ENCODE peak calls at places on chromosomes 1 and 21, in six cellular contexts. E is K562, A is GM23248, Y is IMR-90, V is neural progenitor cell, L is MM.1S. P is an unnamed sample.

GRCh38 chr1:237394263-237394662 is 352.3 kb downstream of the RYR2 start:
- DNase-seq in Y (no peak), V (no peak), E (no peak), A (no peak), L (no peak), P (no peak)

GRCh38 chr1:214475746-214476145 is 75.7 kb downstream of the PTPN14 start:
- DNase-seq in Y (no peak), A (no peak), V (no peak), L (no peak), E (no peak), P (no peak)

GRCh38 chr1:192952646-192953045 is 106.5 kb downstream of the UCHL5 start:
- DNase-seq in L (no peak), E (no peak), A (peak; percentile 22), Y (peak; percentile 33), V (no peak), P (no peak)

GRCh38 chr1:219492676-219493075 is 120.2 kb downstream of the ZC3H11B start:
- DNase-seq in E (no peak), A (no peak), Y (no peak), V (no peak), L (no peak), P (no peak)

GRCh38 chr1:172809751-172810150 is 150.8 kb downstream of the FASLG start:
- DNase-seq in A (no peak), L (no peak), Y (no peak), V (no peak), E (no peak), P (no peak)

GRCh38 chr21:14319805-14320204 is 63.1 kb downstream of the HSPA13 start:
- DNase-seq in A (no peak), L (no peak), Y (no peak), V (no peak), E (no peak), P (no peak)

GRCh38 chr1:19342894-19343616 is 30.9 kb downstream of the SLC66A1 start:
- DNase-seq in L (no peak), A (no peak), Y (no peak), V (no peak), E (no peak), P (no peak)

GRCh38 chr1:20401405-20402010 is 84.5 kb downstream of the CAMK2N1 start:
- DNase-seq in Y (no peak), L (no peak), A (no peak), E (no peak), V (no peak), P (no peak)

GRCh38 chr1:82371844-82372498 is 571.2 kb downstream of the ADGRL2 start:
- DNase-seq in A (no peak), L (no peak), Y (no peak), V (no peak), E (no peak), P (no peak)

GRCh38 chr21:32727478-32727727 is 410 bp downstream of the SYNJ1 start:
- DNase-seq in V (no peak), E (no peak), Y (no peak), A (no peak), L (no peak), P (no peak)

GRCh38 chr1:167103236-167103894 is 9.5 kb downstream of the STYXL2 start:
- DNase-seq in L (no peak), A (no peak), E (no peak), V (no peak), Y (no peak), P (no peak)

GRCh38 chr1:66341446-66342089 is 192.4 kb upstream of the SGIP1 start:
- DNase-seq in V (no peak), L (no peak), A (no peak), Y (no peak), E (no peak), P (no peak)

GRCh38 chr1:154320882-154321608 is at the start of gene AQP10:
- DNase-seq in L (no peak), V (no peak), Y (peak; percentile 38), A (no peak), E (peak; percentile 61), P (no peak)

GRCh38 chr1:1080951-1081310 is 6.8 kb upstream of the RNF223 start:
- DNase-seq in Y (no peak), V (no peak), L (no peak), A (no peak), E (no peak), P (no peak)

GRCh38 chr1:150954708-150955107 is 19.9 kb downstream of the CERS2 start:
- DNase-seq in Y (no peak), L (no peak), V (no peak), A (no peak), E (peak; percentile 7), P (no peak)

GRCh38 chr1:55823521-55824296 is 608.5 kb upstream of the USP24 start:
- DNase-seq in Y (peak; percentile 64), V (no peak), A (peak; percentile 70), E (no peak), L (no peak), P (no peak)

GRCh38 chr1:23083714-23084480 is 64.6 kb downstream of the KDM1A start:
- DNase-seq in V (no peak), E (no peak), A (peak; percentile 16), L (no peak), Y (no peak), P (no peak)

GRCh38 chr21:14318598-14318997 is 64.3 kb downstream of the HSPA13 start:
- DNase-seq in L (no peak), E (no peak), V (no peak), Y (no peak), A (no peak), P (no peak)

GRCh38 chr1:111720274-111720976 is 18.8 kb downstream of the INKA2 start:
- DNase-seq in L (no peak), Y (no peak), A (no peak), V (no peak), E (no peak), P (no peak)
- H3K27ac ChIP-seq in L (no peak overlapping the region), Y (no peak overlapping the region), A (no peak overlapping the region), V (no peak overlapping the region), E (no peak overlapping the region), P (no peak overlapping the region)

GRCh38 chr1:95249929-95250328 is 15.9 kb downstream of the RWDD3 start:
- DNase-seq in V (no peak), L (no peak), E (no peak), Y (no peak), A (no peak), P (no peak)

GRCh38 chr1:95246511-95246910 is 12.5 kb downstream of the RWDD3 start:
- DNase-seq in Y (no peak), L (no peak), A (no peak), E (no peak), V (no peak), P (no peak)

GRCh38 chr1:95247607-95248006 is 13.6 kb downstream of the RWDD3 start:
- DNase-seq in L (no peak), Y (no peak), V (no peak), E (no peak), A (no peak), P (no peak)

DNA sequence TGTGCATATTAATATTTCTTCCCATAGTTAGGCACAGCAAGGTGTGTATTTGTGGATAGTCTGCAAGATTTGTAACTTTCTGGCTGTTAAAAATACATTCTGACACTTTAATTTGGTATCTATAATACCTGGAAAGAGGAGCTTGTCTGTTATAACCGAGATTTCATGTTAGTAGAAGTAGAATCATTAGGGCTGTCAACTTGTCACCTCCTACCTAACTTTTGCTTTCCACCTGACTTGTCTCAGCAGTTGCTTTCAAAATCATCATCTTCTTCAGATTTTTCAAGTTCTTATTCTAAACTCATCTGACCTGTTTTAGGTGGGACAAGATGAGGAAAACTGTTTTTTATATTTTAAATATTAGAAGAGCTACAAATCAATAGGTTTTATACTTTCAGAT is 11.0 kb downstream of the RWDD3 start:
- DNase-seq in E (no peak), Y (no peak), L (no peak), V (no peak), A (no peak), P (no peak)
- H3K4me1 ChIP-seq in E (no peaks in the 10 kb centered on the region), Y (no peaks in the 10 kb centered on the region), L (no peaks in the 10 kb centered on the region), V (peaks cover 9% of the 10 kb centered on the region), A (no peaks in the 10 kb centered on the region), P (peaks cover 4% of the 10 kb centered on the region)

DNA sequence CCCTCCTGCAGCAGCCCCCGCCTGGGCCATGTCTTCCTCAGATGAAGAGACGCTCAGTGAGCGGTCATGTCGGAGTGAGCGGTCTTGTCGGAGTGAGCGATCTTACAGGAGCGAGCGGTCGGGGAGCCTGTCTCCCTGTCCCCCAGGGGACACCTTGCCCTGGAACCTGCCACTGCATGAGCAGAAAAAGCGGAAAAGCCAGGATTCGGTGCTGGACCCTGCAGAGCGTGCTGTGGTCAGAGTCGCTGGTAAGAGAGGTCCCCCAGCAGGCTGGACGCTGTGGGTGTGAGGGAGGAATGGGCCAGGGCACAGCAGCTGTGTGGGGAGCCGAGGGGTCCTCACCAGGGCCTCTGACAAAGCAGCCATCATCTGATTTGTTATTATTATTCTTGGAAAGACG is 58.0 kb downstream of the NDUFS5 start:
- DNase-seq in L (no peak), V (no peak), A (no peak), E (no peak), Y (no peak), P (no peak)
- H3K9ac ChIP-seq in L (no peak overlapping the region), V (no peak overlapping the region), A (no peak overlapping the region), E (no peak overlapping the region), Y (no peak overlapping the region), P (no peak overlapping the region)

DNA sequence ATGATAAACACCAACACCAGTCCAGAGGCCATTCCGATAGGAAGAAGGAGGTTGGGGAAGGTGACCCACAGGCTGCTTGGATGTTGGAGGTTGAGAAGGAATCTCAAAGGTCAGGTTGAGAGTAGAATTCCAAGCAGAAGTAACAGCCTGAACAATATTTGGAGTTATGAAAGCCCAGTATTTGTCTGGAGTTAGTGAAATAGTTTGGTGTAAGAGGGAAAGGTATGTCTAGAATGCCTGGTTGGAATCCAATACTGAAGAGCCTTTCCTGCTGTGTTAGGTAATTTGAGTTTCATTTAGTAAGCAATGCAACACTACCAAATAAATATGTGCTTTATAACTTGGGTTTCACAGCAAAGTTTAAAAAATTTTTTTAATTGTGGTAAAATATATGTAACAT is 70.5 kb upstream of the MCOLN3 start:
- DNase-seq in Y (peak; percentile 35), A (peak; percentile 28), L (no peak), V (no peak), E (no peak), P (no peak)
- H3K27ac ChIP-seq in Y (peak overlapping the region; percentile 85), A (no peak overlapping the region), L (no peak overlapping the region), V (no peak overlapping the region), E (no peak overlapping the region), P (no peak overlapping the region)

GRCh38 chr1:27560271-27561125 is 43.4 kb downstream of the AHDC1 start:
- DNase-seq in V (peak; percentile 41), L (no peak), E (no peak), Y (no peak), A (no peak), P (no peak)
- H3K4me1 ChIP-seq in V (peaks cover 72% of the 10 kb centered on the region), L (peaks cover 16% of the 10 kb centered on the region), E (peaks cover 78% of the 10 kb centered on the region), Y (peaks cover 46% of the 10 kb centered on the region), A (peaks cover 37% of the 10 kb centered on the region), P (peaks cover 39% of the 10 kb centered on the region)

GRCh38 chr1:58206749-58207148 is 339.8 kb downstream of the OMA1 start:
- DNase-seq in L (no peak), V (no peak), Y (no peak), E (no peak), A (no peak), P (no peak)
- H3K9ac ChIP-seq in L (no peak overlapping the region), V (no peak overlapping the region), Y (no peak overlapping the region), E (no peak overlapping the region), A (no peak overlapping the region), P (no peak overlapping the region)

GRCh38 chr1:232574867-232575523 is 54.9 kb downstream of the SIPA1L2 start:
- DNase-seq in A (peak; percentile 32), E (no peak), V (no peak), L (no peak), Y (peak; percentile 68), P (no peak)
- H3K27ac ChIP-seq in A (no peak overlapping the region), E (no peak overlapping the region), V (no peak overlapping the region), L (no peak overlapping the region), Y (peak overlapping the region; percentile 18), P (peak overlapping the region; percentile 8)